ENCODE peak calls at places on chromosomes 12 and 14, in nine cellular contexts. M is fibroblast of the conjunctiva, I is left ventricle myocardium superior, H is NCI-H748 treated with DMSO at 0.1 percent for 48 hours, V is NCI-H1436, O is psoas muscle, R is GM20000, E is NCI-H1417, J is non-pigmented ciliary epithelial cell. Y is an unnamed sample.

GRCh38 chr14:68523994-68524725 is 268.7 kb downstream of the ZFP36L1 start:
- DNase-seq in M (no peak), I (no peak), H (no peak), V (no peak), O (no peak), R (no peak), E (no peak), J (no peak), Y (no peak)

GRCh38 chr12:59708059-59708458 is 112.2 kb downstream of the SLC16A7 start:
- DNase-seq in M (no peak), I (no peak), H (no peak), V (no peak), O (no peak), R (no peak), E (no peak), J (no peak), Y (no peak)

GRCh38 chr12:29309320-29309902 is 71.6 kb downstream of the ERGIC2 start:
- DNase-seq in M (no peak), I (no peak), H (no peak), V (no peak), O (no peak), R (no peak), E (no peak), J (no peak), Y (no peak)

GRCh38 chr12:53700567-53700966 is 24.7 kb upstream of the ATP5MC2 start:
- DNase-seq in M (no peak), I (no peak), H (no peak), V (no peak), O (no peak), R (no peak), E (peak), J (no peak), Y (no peak)

GRCh38 chr14:62253931-62254330 is 491.7 kb downstream of the SNAPC1 start:
- DNase-seq in M (no peak), I (no peak), H (no peak), V (no peak), O (no peak), R (no peak), E (no peak), J (no peak), Y (no peak)

GRCh38 chr14:32150392-32150791 is 51.5 kb upstream of the RNU6-7 start:
- DNase-seq in M (no peak), I (no peak), H (no peak), V (no peak), O (no peak), R (no peak), E (no peak), J (no peak), Y (no peak)

GRCh38 chr14:46140445-46140844 is 511.1 kb downstream of the RPL10L start:
- DNase-seq in M (no peak), I (no peak), H (no peak), V (no peak), O (no peak), R (no peak), E (no peak), J (no peak), Y (no peak)

GRCh38 chr14:71932229-71932951 is at the start of gene RGS6:
- DNase-seq in M (no peak), I (peak), H (peak), V (peak), O (no peak), R (peak), E (peak), J (no peak), Y (no peak)